ENCODE peak calls at places on chromosomes 16 and 17, in ten cellular contexts. One of them, this sample, is unnamed.
A peak's percentile ranks its signal among the peaks of the same experiment; 100 is the strongest.

GRCh38 chr17:19369846-19370492 is 7.4 kb upstream of the B9D1 start:
- DNase-seq in K562: no peak
- DNase-seq in stomach: no peak
- DNase-seq in upper lobe of left lung: peak; percentile 37
- DNase-seq in transverse colon: peak; percentile 43
- DNase-seq in GM23338: no peak
- DNase-seq in spleen: peak; percentile 82
- DNase-seq in sigmoid colon: peak; percentile 74
- DNase-seq in breast epithelium: no peak
- DNase-seq in GM12892: no peak
- DNase-seq in this sample: no peak

GRCh38 chr17:16444258-16444886 is 29.0 kb downstream of the TRPV2 start:
- DNase-seq in K562: no peak
- DNase-seq in stomach: peak; percentile 34
- DNase-seq in upper lobe of left lung: no peak
- DNase-seq in transverse colon: no peak
- DNase-seq in GM23338: no peak
- DNase-seq in spleen: no peak
- DNase-seq in sigmoid colon: no peak
- DNase-seq in breast epithelium: no peak
- DNase-seq in GM12892: no peak
- DNase-seq in this sample: no peak

GRCh38 chr17:30368896-30369720 is 9.6 kb upstream of the CPD start:
- DNase-seq in K562: no peak
- DNase-seq in stomach: no peak
- DNase-seq in upper lobe of left lung: no peak
- DNase-seq in transverse colon: no peak
- DNase-seq in GM23338: no peak
- DNase-seq in spleen: no peak
- DNase-seq in sigmoid colon: no peak
- DNase-seq in breast epithelium: no peak
- DNase-seq in GM12892: no peak
- DNase-seq in this sample: no peak

GRCh38 chr17:68441064-68441770 is 16.1 kb downstream of the WIPI1 start:
- DNase-seq in K562: no peak
- DNase-seq in stomach: no peak
- DNase-seq in upper lobe of left lung: peak; percentile 56
- DNase-seq in transverse colon: no peak
- DNase-seq in GM23338: no peak
- DNase-seq in spleen: no peak
- DNase-seq in sigmoid colon: no peak
- DNase-seq in breast epithelium: no peak
- DNase-seq in GM12892: no peak
- DNase-seq in this sample: no peak

GRCh38 chr17:68006797-68007196 is 10.5 kb upstream of the C17orf58 start:
- DNase-seq in K562: no peak
- DNase-seq in stomach: no peak
- DNase-seq in upper lobe of left lung: no peak
- DNase-seq in transverse colon: no peak
- DNase-seq in GM23338: no peak
- DNase-seq in spleen: peak; percentile 22
- DNase-seq in sigmoid colon: no peak
- DNase-seq in breast epithelium: no peak
- DNase-seq in GM12892: no peak
- DNase-seq in this sample: no peak

GRCh38 chr16:68049448-68049847 is 26.4 kb downstream of the DUS2 start:
- DNase-seq in K562: peak; percentile 3
- DNase-seq in stomach: no peak
- DNase-seq in upper lobe of left lung: no peak
- DNase-seq in transverse colon: no peak
- DNase-seq in GM23338: no peak
- DNase-seq in spleen: no peak
- DNase-seq in sigmoid colon: peak; percentile 20
- DNase-seq in breast epithelium: no peak
- DNase-seq in GM12892: no peak
- DNase-seq in this sample: no peak

GRCh38 chr17:5583426-5584382 is 605 bp downstream of the NLRP1 start:
- DNase-seq in K562: peak; percentile 5
- DNase-seq in stomach: no peak
- DNase-seq in upper lobe of left lung: no peak
- DNase-seq in transverse colon: no peak
- DNase-seq in GM23338: no peak
- DNase-seq in spleen: peak; percentile 85
- DNase-seq in sigmoid colon: no peak
- DNase-seq in breast epithelium: no peak
- DNase-seq in GM12892: peak; percentile 31
- DNase-seq in this sample: no peak

GRCh38 chr16:58515125-58515870 is at the start of gene SETD6:
- DNase-seq in K562: peak; percentile 85
- DNase-seq in stomach: peak; percentile 89
- DNase-seq in upper lobe of left lung: peak; percentile 93
- DNase-seq in transverse colon: peak; percentile 90
- DNase-seq in GM23338: peak; percentile 94
- DNase-seq in spleen: peak; percentile 96
- DNase-seq in sigmoid colon: peak; percentile 95
- DNase-seq in breast epithelium: peak; percentile 86
- DNase-seq in GM12892: peak; percentile 70
- DNase-seq in this sample: no peak

GRCh38 chr16:11557811-11558210 is 28.9 kb downstream of the LITAF start:
- DNase-seq in K562: no peak
- DNase-seq in stomach: no peak
- DNase-seq in upper lobe of left lung: no peak
- DNase-seq in transverse colon: no peak
- DNase-seq in GM23338: no peak
- DNase-seq in spleen: peak; percentile 21
- DNase-seq in sigmoid colon: no peak
- DNase-seq in breast epithelium: no peak
- DNase-seq in GM12892: no peak
- DNase-seq in this sample: no peak

GRCh38 chr16:72384651-72385050 is 212.7 kb upstream of the PMFBP1 start:
- DNase-seq in K562: no peak
- DNase-seq in stomach: no peak
- DNase-seq in upper lobe of left lung: no peak
- DNase-seq in transverse colon: no peak
- DNase-seq in GM23338: no peak
- DNase-seq in spleen: no peak
- DNase-seq in sigmoid colon: no peak
- DNase-seq in breast epithelium: no peak
- DNase-seq in GM12892: no peak
- DNase-seq in this sample: no peak

GRCh38 chr17:82594571-82594970 is 53.7 kb downstream of the WDR45B start:
- DNase-seq in K562: no peak
- DNase-seq in stomach: no peak
- DNase-seq in upper lobe of left lung: no peak
- DNase-seq in transverse colon: no peak
- DNase-seq in GM23338: no peak
- DNase-seq in spleen: no peak
- DNase-seq in sigmoid colon: no peak
- DNase-seq in breast epithelium: no peak
- DNase-seq in GM12892: no peak
- DNase-seq in this sample: no peak

DNA sequence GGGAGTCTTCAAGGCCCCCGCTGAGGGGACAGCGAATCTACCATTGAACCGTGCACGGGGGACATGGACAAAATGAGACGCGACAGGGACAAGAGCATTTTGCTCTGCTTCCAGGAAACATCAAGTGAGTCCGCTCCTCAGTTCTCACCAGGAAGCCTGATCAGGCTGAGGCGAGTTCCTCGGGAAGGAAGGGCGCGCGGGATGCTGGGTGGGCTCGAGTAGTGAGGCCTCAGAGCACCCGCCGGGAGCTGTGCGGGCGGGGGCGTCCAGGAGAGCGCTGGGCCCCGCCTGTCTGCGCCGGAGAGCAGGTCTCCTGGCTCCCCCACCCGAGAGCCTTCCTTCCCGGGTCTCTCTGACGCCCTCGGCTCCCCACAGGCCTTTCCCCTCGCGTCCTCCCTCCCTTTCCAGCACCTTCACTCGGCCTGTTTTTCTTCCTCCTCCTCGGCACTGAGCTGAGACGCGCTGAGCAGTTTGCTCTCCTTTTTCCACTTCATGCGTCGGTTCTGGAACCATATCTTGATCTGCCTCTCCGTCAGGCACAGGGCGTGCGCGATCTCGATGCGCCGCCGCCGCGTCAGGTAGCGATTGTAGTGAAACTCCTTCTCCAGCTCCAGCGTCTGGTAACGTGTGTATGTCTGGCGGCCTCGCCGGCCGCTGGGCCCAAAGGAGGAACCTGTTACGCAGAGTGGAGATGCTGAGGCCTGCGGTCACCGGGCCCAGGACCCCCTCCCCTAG is 2.6 kb upstream of the HOXB5 start:
- DNase-seq in K562: no peak
- DNase-seq in stomach: no peak
- DNase-seq in upper lobe of left lung: no peak
- DNase-seq in transverse colon: no peak
- DNase-seq in GM23338: no peak
- DNase-seq in spleen: no peak
- DNase-seq in sigmoid colon: no peak
- DNase-seq in breast epithelium: no peak
- DNase-seq in GM12892: no peak
- DNase-seq in this sample: no peak
- TF ChIP-seq POLR2AphosphoS5 in K562: no peak
- TF ChIP-seq POLR2AphosphoS5 in stomach: no peak
- TF ChIP-seq POLR2AphosphoS5 in upper lobe of left lung: no peak
- TF ChIP-seq POLR2AphosphoS5 in transverse colon: no peak
- TF ChIP-seq POLR2AphosphoS5 in GM23338: no peak
- TF ChIP-seq POLR2AphosphoS5 in spleen: no peak
- TF ChIP-seq POLR2AphosphoS5 in sigmoid colon: no peak
- TF ChIP-seq POLR2AphosphoS5 in breast epithelium: no peak
- TF ChIP-seq POLR2AphosphoS5 in GM12892: no peak
- TF ChIP-seq POLR2AphosphoS5 in this sample: no peak

GRCh38 chr17:74276051-74276476 is 2.0 kb downstream of the DNAI2 start:
- DNase-seq in K562: no peak
- DNase-seq in stomach: no peak
- DNase-seq in upper lobe of left lung: no peak
- DNase-seq in transverse colon: no peak
- DNase-seq in GM23338: no peak
- DNase-seq in spleen: no peak
- DNase-seq in sigmoid colon: peak; percentile 78
- DNase-seq in breast epithelium: no peak
- DNase-seq in GM12892: no peak
- DNase-seq in this sample: no peak
- TF ChIP-seq POLR2AphosphoS5 in K562: no peak
- TF ChIP-seq POLR2AphosphoS5 in stomach: no peak
- TF ChIP-seq POLR2AphosphoS5 in upper lobe of left lung: peak; percentile 30
- TF ChIP-seq POLR2AphosphoS5 in transverse colon: no peak
- TF ChIP-seq POLR2AphosphoS5 in GM23338: no peak
- TF ChIP-seq POLR2AphosphoS5 in spleen: no peak
- TF ChIP-seq POLR2AphosphoS5 in sigmoid colon: no peak
- TF ChIP-seq POLR2AphosphoS5 in breast epithelium: no peak
- TF ChIP-seq POLR2AphosphoS5 in GM12892: no peak
- TF ChIP-seq POLR2AphosphoS5 in this sample: no peak

GRCh38 chr16:53320992-53321391 is 113.3 kb upstream of the RBL2 start:
- DNase-seq in K562: no peak
- DNase-seq in stomach: no peak
- DNase-seq in upper lobe of left lung: no peak
- DNase-seq in transverse colon: no peak
- DNase-seq in GM23338: no peak
- DNase-seq in spleen: no peak
- DNase-seq in sigmoid colon: no peak
- DNase-seq in breast epithelium: no peak
- DNase-seq in GM12892: no peak
- DNase-seq in this sample: no peak
- TF ChIP-seq POLR2AphosphoS5 in K562: no peak
- TF ChIP-seq POLR2AphosphoS5 in stomach: no peak
- TF ChIP-seq POLR2AphosphoS5 in upper lobe of left lung: no peak
- TF ChIP-seq POLR2AphosphoS5 in transverse colon: no peak
- TF ChIP-seq POLR2AphosphoS5 in GM23338: no peak
- TF ChIP-seq POLR2AphosphoS5 in spleen: no peak
- TF ChIP-seq POLR2AphosphoS5 in sigmoid colon: no peak
- TF ChIP-seq POLR2AphosphoS5 in breast epithelium: no peak
- TF ChIP-seq POLR2AphosphoS5 in GM12892: no peak
- TF ChIP-seq POLR2AphosphoS5 in this sample: no peak

GRCh38 chr17:17813055-17813724 is 23.6 kb downstream of the SREBF1 start:
- DNase-seq in K562: no peak
- DNase-seq in stomach: no peak
- DNase-seq in upper lobe of left lung: no peak
- DNase-seq in transverse colon: no peak
- DNase-seq in GM23338: no peak
- DNase-seq in spleen: no peak
- DNase-seq in sigmoid colon: no peak
- DNase-seq in breast epithelium: no peak
- DNase-seq in GM12892: no peak
- DNase-seq in this sample: no peak

GRCh38 chr17:17810374-17811248 is 26.2 kb downstream of the SREBF1 start:
- DNase-seq in K562: no peak
- DNase-seq in stomach: no peak
- DNase-seq in upper lobe of left lung: no peak
- DNase-seq in transverse colon: no peak
- DNase-seq in GM23338: peak; percentile 75
- DNase-seq in spleen: no peak
- DNase-seq in sigmoid colon: no peak
- DNase-seq in breast epithelium: no peak
- DNase-seq in GM12892: no peak
- DNase-seq in this sample: no peak

GRCh38 chr17:17813725-17814095 is 23.1 kb downstream of the SREBF1 start:
- DNase-seq in K562: no peak
- DNase-seq in stomach: no peak
- DNase-seq in upper lobe of left lung: no peak
- DNase-seq in transverse colon: no peak
- DNase-seq in GM23338: no peak
- DNase-seq in spleen: no peak
- DNase-seq in sigmoid colon: no peak
- DNase-seq in breast epithelium: no peak
- DNase-seq in GM12892: no peak
- DNase-seq in this sample: no peak

GRCh38 chr17:17811381-17812210 is 25.2 kb downstream of the SREBF1 start:
- DNase-seq in K562: peak; percentile 23
- DNase-seq in stomach: no peak
- DNase-seq in upper lobe of left lung: no peak
- DNase-seq in transverse colon: no peak
- DNase-seq in GM23338: no peak
- DNase-seq in spleen: no peak
- DNase-seq in sigmoid colon: no peak
- DNase-seq in breast epithelium: peak; percentile 74
- DNase-seq in GM12892: no peak
- DNase-seq in this sample: no peak

DNA sequence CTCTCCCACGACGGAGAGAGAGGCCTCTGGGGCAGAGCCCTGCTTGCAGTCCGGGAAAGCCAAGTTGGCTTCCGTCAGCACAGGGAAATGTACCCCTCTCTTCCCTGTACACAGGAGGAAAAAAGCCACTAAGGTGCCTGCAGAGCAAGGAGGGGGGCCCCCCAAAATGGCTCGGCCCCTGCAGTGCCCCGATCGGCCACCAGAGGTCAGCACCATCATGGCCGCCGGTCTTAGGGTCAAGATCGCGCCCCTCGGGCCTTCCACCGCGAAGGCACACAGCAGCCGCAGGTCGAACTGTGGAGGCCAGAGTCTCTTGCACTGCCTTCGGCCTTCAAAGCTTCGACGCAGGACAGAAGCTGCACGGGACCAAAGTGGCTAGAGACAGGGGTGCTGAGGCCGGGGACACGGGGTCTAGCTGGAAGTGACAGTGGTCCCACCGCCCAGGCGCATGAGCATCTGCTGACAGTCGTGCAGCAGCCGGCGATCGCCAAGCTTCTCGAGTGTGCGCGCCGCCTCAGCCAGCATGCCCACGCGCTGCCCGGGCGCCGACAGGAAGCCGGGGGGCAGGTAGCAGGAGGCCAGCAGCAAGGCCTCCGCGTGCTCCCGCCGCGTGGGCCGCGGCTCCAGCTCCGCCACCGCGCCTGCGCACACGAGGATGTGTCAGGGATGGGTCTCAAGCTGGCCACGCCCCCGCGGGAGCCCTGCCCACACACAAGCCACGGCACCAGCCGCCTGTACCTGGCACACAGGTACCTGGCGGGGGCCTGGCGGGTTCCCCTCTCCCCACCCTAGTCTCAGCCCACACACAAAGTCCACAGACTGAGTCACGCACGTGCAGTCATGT is 24.4 kb downstream of the SREBF1 start:
- DNase-seq in K562: peak; percentile 71
- DNase-seq in stomach: peak; percentile 79
- DNase-seq in upper lobe of left lung: peak; percentile 82
- DNase-seq in transverse colon: peak; percentile 74
- DNase-seq in GM23338: peak; percentile 88
- DNase-seq in spleen: peak; percentile 92
- DNase-seq in sigmoid colon: peak; percentile 89
- DNase-seq in breast epithelium: peak; percentile 79
- DNase-seq in GM12892: peak; percentile 98
- DNase-seq in this sample: no peak
- TF ChIP-seq POLR2AphosphoS5 in K562: peak; percentile 16
- TF ChIP-seq POLR2AphosphoS5 in stomach: peak; percentile 68
- TF ChIP-seq POLR2AphosphoS5 in upper lobe of left lung: no peak
- TF ChIP-seq POLR2AphosphoS5 in transverse colon: no peak
- TF ChIP-seq POLR2AphosphoS5 in GM23338: no peak
- TF ChIP-seq POLR2AphosphoS5 in spleen: peak; percentile 71
- TF ChIP-seq POLR2AphosphoS5 in sigmoid colon: no peak
- TF ChIP-seq POLR2AphosphoS5 in breast epithelium: no peak
- TF ChIP-seq POLR2AphosphoS5 in GM12892: no peak
- TF ChIP-seq POLR2AphosphoS5 in this sample: no peak